ENCODE peak calls at places on chromosomes 6 and 20, in five cellular contexts. K, R, A, V and U are unnamed samples.

GRCh38 chr6:148884461-148884860 is 137.6 kb downstream of the UST start:
- DNase-seq in K (no peak), R (no peak), A (no peak), V (no peak), U (no peak)

GRCh38 chr20:14829897-14830296 is 492.5 kb upstream of the FLRT3 start:
- DNase-seq in K (no peak), R (no peak), A (no peak), V (no peak), U (no peak)

GRCh38 chr6:1770435-1770843 is 160.7 kb downstream of the FOXC1 start:
- DNase-seq in K (no peak), R (no peak), A (no peak), V (no peak), U (no peak)

GRCh38 chr6:148087659-148088058 is 255.0 kb upstream of the SASH1 start:
- DNase-seq in K (no peak), R (no peak), A (no peak), V (no peak), U (no peak)

GRCh38 chr6:163415620-163416379 is 1.3 kb downstream of the QKI start:
- DNase-seq in K (peak; percentile 66), R (peak; percentile 73), A (peak; percentile 55), V (peak; percentile 64), U (peak; percentile 61)

GRCh38 chr20:49674383-49675352 is 39.0 kb downstream of the B4GALT5 start:
- DNase-seq in K (peak; percentile 17), R (no peak), A (no peak), V (no peak), U (no peak)

GRCh38 chr6:79558099-79558498 is 20.9 kb upstream of the LCA5 start:
- DNase-seq in K (peak; percentile 72), R (no peak), A (no peak), V (no peak), U (no peak)

GRCh38 chr6:11493979-11494378 is 43.6 kb upstream of the TMEM170B start:
- DNase-seq in K (no peak), R (no peak), A (no peak), V (no peak), U (no peak)

GRCh38 chr6:163725008-163725941 is 310.8 kb downstream of the QKI start:
- DNase-seq in K (no peak), R (no peak), A (no peak), V (peak; percentile 58), U (no peak)

GRCh38 chr6:83590413-83590812 is 78.1 kb downstream of the PRSS35 start:
- DNase-seq in K (peak; percentile 45), R (no peak), A (no peak), V (no peak), U (no peak)

GRCh38 chr20:37202267-37202943 is 23.1 kb upstream of the MROH8 start:
- DNase-seq in K (peak; percentile 95), R (no peak), A (no peak), V (peak; percentile 66), U (peak; percentile 56)

GRCh38 chr6:87197547-87197946 is 42.2 kb downstream of the ZNF292 start:
- DNase-seq in K (no peak), R (no peak), A (no peak), V (no peak), U (no peak)

GRCh38 chr6:125393449-125393858 is 91.7 kb upstream of the HDDC2 start:
- DNase-seq in K (no peak), R (no peak), A (no peak), V (no peak), U (no peak)

GRCh38 chr20:63077705-63078104 is 70.9 kb upstream of the BHLHE23 start:
- DNase-seq in K (no peak), R (no peak), A (no peak), V (no peak), U (no peak)

GRCh38 chr20:59320850-59321631 is 20.6 kb downstream of the EDN3 start:
- DNase-seq in K (no peak), R (no peak), A (no peak), V (peak; percentile 61), U (no peak)

GRCh38 chr6:7232351-7232750 is 80.6 kb downstream of the SSR1 start:
- DNase-seq in K (peak; percentile 22), R (no peak), A (no peak), V (no peak), U (no peak)

GRCh38 chr6:161677188-161677587 is 403.3 kb upstream of the AGPAT4 start:
- DNase-seq in K (no peak), R (no peak), A (no peak), V (no peak), U (no peak)

GRCh38 chr6:90086517-90086916 is 192.2 kb downstream of the GJA10 start:
- DNase-seq in K (no peak), R (no peak), A (no peak), V (no peak), U (no peak)

GRCh38 chr6:54014440-54014839 is 96.8 kb upstream of the MLIP start:
- DNase-seq in K (no peak), R (peak; percentile 62), A (no peak), V (no peak), U (no peak)

GRCh38 chr6:135583256-135583758 is 85.8 kb upstream of the AHI1 start:
- DNase-seq in K (peak; percentile 59), R (no peak), A (no peak), V (no peak), U (no peak)

GRCh38 chr20:61356171-61356570 is 104.1 kb downstream of the CDH4 start:
- DNase-seq in K (no peak), R (no peak), A (no peak), V (no peak), U (no peak)

GRCh38 chr6:75349262-75349984 is 64.8 kb upstream of the TMEM30A start:
- DNase-seq in K (peak; percentile 22), R (no peak), A (peak; percentile 35), V (peak; percentile 60), U (peak; percentile 68)

GRCh38 chr6:164337024-164337924 is 922.8 kb downstream of the QKI start:
- DNase-seq in K (no peak), R (no peak), A (no peak), V (no peak), U (peak; percentile 9)

GRCh38 chr20:41387433-41387832 is 20.8 kb upstream of the EMILIN3 start:
- DNase-seq in K (no peak), R (no peak), A (no peak), V (peak; percentile 58), U (peak; percentile 86)

GRCh38 chr20:58808296-58809046 is 42.2 kb downstream of the GNAS-AS1 start:
- DNase-seq in K (no peak), R (no peak), A (no peak), V (no peak), U (no peak)

GRCh38 chr20:49631074-49631716 is 63.3 kb upstream of the PTGIS start:
- DNase-seq in K (peak; percentile 42), R (no peak), A (no peak), V (no peak), U (no peak)

GRCh38 chr6:93896081-93896480 is 476.7 kb upstream of the EPHA7 start:
- DNase-seq in K (no peak), R (no peak), A (no peak), V (no peak), U (no peak)

GRCh38 chr20:48596499-48596898 is 231.3 kb downstream of the PREX1 start:
- DNase-seq in K (no peak), R (no peak), A (no peak), V (no peak), U (no peak)

GRCh38 chr20:48594533-48594932 is 233.3 kb downstream of the PREX1 start:
- DNase-seq in K (no peak), R (no peak), A (no peak), V (no peak), U (no peak)

GRCh38 chr20:48599106-48599747 is 228.6 kb downstream of the PREX1 start:
- DNase-seq in K (no peak), R (no peak), A (no peak), V (no peak), U (no peak)

GRCh38 chr20:48597521-48598302 is 230.1 kb downstream of the PREX1 start:
- DNase-seq in K (no peak), R (no peak), A (no peak), V (no peak), U (no peak)

GRCh38 chr20:48595495-48596475 is 232.0 kb downstream of the PREX1 start:
- DNase-seq in K (no peak), R (no peak), A (no peak), V (no peak), U (no peak)
- H3K27me3 ChIP-seq in K (no peaks in the 10 kb centered on the region), R (no peaks in the 10 kb centered on the region), A (no peaks in the 10 kb centered on the region), V (no peaks in the 10 kb centered on the region), U (no peaks in the 10 kb centered on the region)

DNA sequence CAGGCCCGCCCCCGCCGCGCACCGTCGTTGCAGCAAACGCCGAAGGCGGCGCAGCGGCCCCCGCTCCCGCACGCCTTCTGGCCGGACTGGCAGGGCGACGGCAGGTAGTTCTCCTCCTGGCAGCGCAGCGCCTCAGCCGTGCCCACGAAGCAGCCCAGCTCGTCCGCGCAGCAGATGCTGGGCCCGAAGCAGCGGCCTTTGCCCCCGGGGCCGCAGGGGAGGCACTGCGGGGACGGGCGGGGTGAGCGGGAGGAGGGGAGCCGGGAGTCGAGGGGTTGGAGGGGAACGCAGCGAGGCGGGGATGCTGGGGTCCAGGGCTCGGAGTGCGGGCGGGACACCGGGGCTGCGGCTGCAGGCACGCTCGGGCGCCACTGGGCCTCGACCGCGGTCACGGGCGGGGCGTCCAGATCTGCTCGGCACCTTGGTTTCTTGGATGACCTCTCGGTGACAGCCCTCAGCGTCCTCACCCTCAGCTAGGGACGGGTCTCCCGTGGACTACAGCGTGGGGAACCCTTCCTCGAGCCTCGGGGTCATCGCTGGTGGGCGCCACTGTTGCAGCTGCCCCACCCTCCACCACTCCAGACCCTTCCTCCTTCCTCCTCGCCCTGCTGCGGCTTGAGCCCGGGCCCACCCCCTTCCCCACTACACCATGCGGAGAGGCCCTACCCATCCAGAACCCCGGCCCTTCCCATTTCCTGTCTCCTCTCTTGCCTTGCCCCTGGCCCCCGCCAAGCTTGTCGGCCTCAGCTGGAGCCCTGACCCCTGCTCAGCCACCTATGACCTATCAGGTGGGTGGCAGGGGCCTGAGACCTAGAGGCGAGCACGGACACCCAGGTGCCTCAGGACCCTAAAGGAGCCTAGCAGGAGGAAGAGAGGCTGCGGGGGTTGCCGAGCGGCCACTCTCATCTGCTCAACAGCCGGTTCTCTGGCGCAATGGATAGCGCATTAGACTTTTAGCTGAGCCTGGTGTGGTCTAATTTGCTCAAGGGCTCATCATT is 1.3 kb downstream of the AVP start:
- DNase-seq in K (no peak), R (no peak), A (no peak), V (peak; percentile 54), U (peak; percentile 90)
- H3K4me3 ChIP-seq in K (no peak overlapping the region), R (no peak overlapping the region), A (no peak overlapping the region), V (no peak overlapping the region), U (peak overlapping the region; percentile 45)

GRCh38 chr6:126618639-126619331 is 278.9 kb downstream of the CENPW start:
- DNase-seq in K (no peak), R (no peak), A (no peak), V (no peak), U (no peak)

GRCh38 chr6:126614642-126615504 is 275.0 kb downstream of the CENPW start:
- DNase-seq in K (no peak), R (no peak), A (no peak), V (no peak), U (peak; percentile 1)

GRCh38 chr6:126625019-126625418 is 285.1 kb downstream of the CENPW start:
- DNase-seq in K (peak; percentile 49), R (no peak), A (no peak), V (no peak), U (peak; percentile 30)

GRCh38 chr6:126620747-126621146 is 280.8 kb downstream of the CENPW start:
- DNase-seq in K (no peak), R (no peak), A (no peak), V (no peak), U (no peak)
- H3K36me3 ChIP-seq in K (no peaks in the 10 kb centered on the region), R (no peaks in the 10 kb centered on the region), A (no peaks in the 10 kb centered on the region), V (no peaks in the 10 kb centered on the region), U (no peaks in the 10 kb centered on the region)

GRCh38 chr6:27720607-27721580 is 191.3 kb downstream of the OR2B2 start:
- DNase-seq in K (peak; percentile 28), R (no peak), A (no peak), V (no peak), U (peak; percentile 74)

GRCh38 chr6:27728442-27728841 is 183.8 kb downstream of the OR2B2 start:
- DNase-seq in K (no peak), R (no peak), A (no peak), V (no peak), U (no peak)

GRCh38 chr6:27726620-27727023 is 185.6 kb downstream of the OR2B2 start:
- DNase-seq in K (no peak), R (no peak), A (no peak), V (no peak), U (no peak)
- H3K27me3 ChIP-seq in K (no peaks in the 10 kb centered on the region), R (no peaks in the 10 kb centered on the region), A (no peaks in the 10 kb centered on the region), V (peaks cover 23% of the 10 kb centered on the region), U (peaks cover 4% of the 10 kb centered on the region)